ENCODE peak calls at places on chromosomes 7 and 10, in nine cellular contexts. Y is fibroblast of lung, H is GM06990, G is fibroblast of pulmonary artery, O is stomach, L is NB4, V is neural progenitor cell, R is MM.1S, F is body of pancreas. J is an unnamed sample.

GRCh38 chr7:3439333-3440030 is 138.4 kb downstream of the SDK1 start:
- DNase-seq in O (no peak), F (no peak), G (peak), H (no peak), V (no peak), Y (peak), L (no peak), R (no peak), J (peak)

GRCh38 chr10:70984986-70985719 is 96.8 kb upstream of the PCBD1 start:
- DNase-seq in V (no peak), R (no peak), O (no peak), G (no peak), Y (no peak), H (no peak), F (no peak), L (no peak), J (no peak)

GRCh38 chr10:110221721-110222261 is 14.4 kb downstream of the MXI1 start:
- DNase-seq in F (peak), G (peak), V (peak), L (peak), H (peak), Y (peak), O (peak), R (peak), J (peak)

GRCh38 chr7:143005632-143006260 is 21.2 kb downstream of the OR9A2 start:
- DNase-seq in G (no peak), O (no peak), L (no peak), F (no peak), H (no peak), V (no peak), Y (no peak), R (no peak), J (no peak)

GRCh38 chr7:139821349-139822115 is 7.5 kb upstream of the TBXAS1 start:
- DNase-seq in F (no peak), L (no peak), V (no peak), R (no peak), O (no peak), Y (no peak), G (no peak), H (no peak), J (no peak)

GRCh38 chr7:150515752-150516151 is 1.1 kb downstream of the GIMAP7 start:
- DNase-seq in V (no peak), R (no peak), F (no peak), O (no peak), G (no peak), H (no peak), Y (no peak), L (no peak), J (no peak)

GRCh38 chr7:25832926-25833325 is 319.1 kb upstream of the NFE2L3 start:
- DNase-seq in L (peak), O (no peak), G (no peak), V (no peak), H (no peak), R (no peak), Y (no peak), F (no peak), J (no peak)

GRCh38 chr10:75400769-75401568 is 595 bp downstream of the ZNF503 start:
- DNase-seq in F (peak), L (peak), R (peak), V (peak), Y (peak), H (peak), O (peak), G (peak), J (peak)

GRCh38 chr10:93461807-93462178 is 20.3 kb downstream of the MYOF start:
- DNase-seq in L (peak), G (peak), O (peak), V (no peak), F (no peak), Y (no peak), H (no peak), R (no peak), J (peak)

GRCh38 chr7:137096607-137097006 is 228.2 kb downstream of the CHRM2 start:
- DNase-seq in O (no peak), R (no peak), V (no peak), Y (peak), L (no peak), H (no peak), F (no peak), G (peak), J (peak)

GRCh38 chr10:75071164-75071489 is 40.3 kb upstream of the SAMD8 start:
- DNase-seq in G (peak), R (no peak), Y (peak), H (no peak), F (no peak), L (no peak), O (no peak), V (no peak), J (no peak)

GRCh38 chr7:148958061-148958460 is 70.2 kb downstream of the PDIA4 start:
- DNase-seq in F (no peak), V (no peak), Y (no peak), L (no peak), O (no peak), R (no peak), H (no peak), G (no peak), J (no peak)

GRCh38 chr7:40008218-40008815 is 58.3 kb downstream of the CDK13 start:
- DNase-seq in L (no peak), O (no peak), Y (peak), V (no peak), G (peak), R (no peak), H (no peak), F (no peak), J (peak)

GRCh38 chr7:151410405-151411390 is 860 bp upstream of the WDR86 start:
- DNase-seq in H (no peak), L (no peak), O (no peak), V (peak), R (no peak), G (no peak), Y (peak), F (no peak), J (no peak)

GRCh38 chr10:95168694-95169093 is 25.3 kb upstream of the ACSM6 start:
- DNase-seq in O (no peak), F (no peak), L (no peak), R (no peak), V (no peak), Y (no peak), G (no peak), H (no peak), J (no peak)

GRCh38 chr7:138892808-138893207 is 88.4 kb downstream of the KIAA1549 start:
- DNase-seq in H (no peak), Y (no peak), L (no peak), G (no peak), F (no peak), R (no peak), V (no peak), O (no peak), J (no peak)

GRCh38 chr7:95001815-95002561 is 94.6 kb downstream of the PPP1R9A start:
- DNase-seq in G (no peak), L (no peak), R (no peak), V (no peak), Y (no peak), O (no peak), F (no peak), H (no peak), J (no peak)

GRCh38 chr7:99102809-99103690 is 40.9 kb downstream of the SMURF1 start:
- DNase-seq in V (no peak), G (peak), F (no peak), R (no peak), Y (peak), H (peak), O (no peak), L (no peak), J (peak)

GRCh38 chr7:148699024-148699771 is 495 bp downstream of the CUL1 start:
- DNase-seq in H (peak), G (peak), L (peak), O (peak), R (peak), V (peak), F (peak), Y (peak), J (peak)

GRCh38 chr10:15856328-15857000 is 3.8 kb downstream of the MINDY3 start:
- DNase-seq in V (no peak), R (no peak), F (no peak), Y (no peak), L (no peak), H (no peak), G (no peak), O (no peak), J (no peak)

GRCh38 chr7:112495820-112496462 is 15.2 kb downstream of the LSMEM1 start:
- DNase-seq in Y (peak), L (peak), G (peak), R (peak), V (peak), F (peak), O (peak), H (no peak), J (peak)

GRCh38 chr7:73851410-73852338 is 9.3 kb upstream of the TMEM270 start:
- DNase-seq in L (peak), R (peak), G (peak), O (no peak), H (no peak), F (no peak), Y (peak), V (no peak), J (peak)

GRCh38 chr10:64041989-64042490 is 520.8 kb downstream of the REEP3 start:
- DNase-seq in H (peak), V (no peak), Y (no peak), R (no peak), O (no peak), F (no peak), G (no peak), L (no peak), J (no peak)

GRCh38 chr7:102264367-102264891 is 22.2 kb upstream of the SH2B2 start:
- DNase-seq in V (no peak), O (no peak), H (no peak), F (no peak), L (peak), R (no peak), G (peak), Y (peak), J (no peak)

GRCh38 chr10:93080350-93081046 is 6.8 kb downstream of the CYP26A1 start:
- DNase-seq in V (peak), L (peak), H (no peak), F (peak), Y (peak), G (peak), R (peak), O (peak), J (peak)

GRCh38 chr10:113612154-113612553 is 51.7 kb downstream of the NRAP start:
- DNase-seq in O (peak), L (no peak), F (peak), Y (no peak), H (no peak), R (no peak), V (no peak), G (no peak), J (no peak)

GRCh38 chr7:77413128-77413527 is 3.0 kb downstream of the GSAP start:
- DNase-seq in Y (no peak), F (peak), R (no peak), H (no peak), G (no peak), V (no peak), L (no peak), O (no peak), J (no peak)

GRCh38 chr10:10564081-10564480 is 453.6 kb upstream of the CELF2 start:
- DNase-seq in Y (peak), G (peak), H (no peak), F (no peak), O (no peak), V (peak), R (no peak), L (no peak), J (peak)

GRCh38 chr7:47088329-47089067 is 493.4 kb downstream of the TNS3 start:
- DNase-seq in H (peak), G (peak), Y (peak), L (peak), V (peak), F (peak), O (peak), R (peak), J (peak)

GRCh38 chr7:81457858-81458522 is 311.9 kb downstream of the HGF start:
- DNase-seq in F (no peak), O (no peak), G (peak), L (peak), R (peak), V (no peak), H (no peak), Y (peak), J (peak)

GRCh38 chr10:14397069-14397468 is 66.3 kb upstream of the FRMD4A start:
- DNase-seq in O (no peak), G (peak), R (no peak), V (no peak), H (no peak), Y (peak), F (peak), L (no peak), J (peak)

GRCh38 chr7:28072876-28073514 is 107.6 kb downstream of the JAZF1 start:
- DNase-seq in V (no peak), O (no peak), F (no peak), L (no peak), Y (no peak), G (no peak), H (no peak), R (no peak), J (no peak)

GRCh38 chr7:135911091-135911490 is 66.1 kb downstream of the MTPN start:
- DNase-seq in R (no peak), H (no peak), F (no peak), Y (peak), O (no peak), V (peak), G (no peak), L (no peak), J (peak)

GRCh38 chr10:69974551-69975155 is 78.0 kb upstream of the MACROH2A2 start:
- DNase-seq in G (no peak), R (no peak), F (no peak), V (no peak), Y (peak), H (no peak), O (no peak), L (no peak), J (peak)

GRCh38 chr7:39894904-39895303 is 55.2 kb upstream of the CDK13 start:
- DNase-seq in H (no peak), G (peak), V (no peak), F (no peak), Y (no peak), O (no peak), R (no peak), L (no peak), J (peak)

GRCh38 chr10:120634629-120635028 is 177.6 kb downstream of the PLPP4 start:
- DNase-seq in O (no peak), H (no peak), G (no peak), R (no peak), Y (no peak), V (peak), F (no peak), L (peak), J (no peak)
- TF ChIP-seq CTCF in O (no peak), H (peak), G (no peak), R (no peak), Y (no peak), V (peak), F (no peak), L (peak), J (no peak)

DNA sequence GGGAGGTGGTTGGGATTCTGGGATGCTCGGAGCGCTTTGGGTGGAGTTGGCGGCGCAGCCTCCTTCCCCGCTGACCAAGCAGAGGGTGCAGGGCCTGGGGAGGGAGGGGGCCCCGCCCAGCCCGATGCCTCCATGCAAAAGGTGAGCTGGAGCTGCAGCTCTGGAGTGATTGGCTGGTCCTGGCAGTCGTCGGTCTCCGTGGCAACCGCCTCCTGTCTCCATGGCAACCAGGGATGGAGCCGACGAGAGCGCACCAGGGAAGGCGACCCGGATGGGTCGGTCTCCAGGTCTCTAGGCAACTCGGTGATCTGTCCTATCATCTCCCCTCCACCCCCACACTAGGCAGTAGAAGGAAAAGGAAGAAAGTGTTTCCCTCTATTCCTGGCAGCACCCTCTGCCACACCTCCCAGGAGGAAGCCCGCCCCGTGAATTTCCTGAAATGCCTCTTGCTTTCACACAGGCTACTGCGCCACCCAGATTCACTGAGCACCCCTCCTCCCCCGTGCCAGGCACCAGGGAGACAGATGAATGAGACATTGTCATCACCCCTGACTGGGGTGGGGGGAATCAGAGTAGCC is 634 bp upstream of the NACAD start:
- DNase-seq in O (peak), L (peak), V (peak), R (no peak), Y (peak), G (peak), F (peak), H (peak), J (peak)
- H3K4me3 ChIP-seq in O (peak), L (no peak), V (peak), R (peak), Y (peak), G (peak), F (peak), H (peak), J (peak)

GRCh38 chr10:12717981-12718707 is 283.4 kb downstream of the CCDC3 start:
- DNase-seq in G (no peak), F (no peak), H (no peak), R (no peak), L (no peak), Y (peak), O (no peak), V (peak), J (peak)
- TF ChIP-seq CTCF in G (peak), F (no peak), H (no peak), R (no peak), L (no peak), Y (peak), O (no peak), V (peak), J (peak)

DNA sequence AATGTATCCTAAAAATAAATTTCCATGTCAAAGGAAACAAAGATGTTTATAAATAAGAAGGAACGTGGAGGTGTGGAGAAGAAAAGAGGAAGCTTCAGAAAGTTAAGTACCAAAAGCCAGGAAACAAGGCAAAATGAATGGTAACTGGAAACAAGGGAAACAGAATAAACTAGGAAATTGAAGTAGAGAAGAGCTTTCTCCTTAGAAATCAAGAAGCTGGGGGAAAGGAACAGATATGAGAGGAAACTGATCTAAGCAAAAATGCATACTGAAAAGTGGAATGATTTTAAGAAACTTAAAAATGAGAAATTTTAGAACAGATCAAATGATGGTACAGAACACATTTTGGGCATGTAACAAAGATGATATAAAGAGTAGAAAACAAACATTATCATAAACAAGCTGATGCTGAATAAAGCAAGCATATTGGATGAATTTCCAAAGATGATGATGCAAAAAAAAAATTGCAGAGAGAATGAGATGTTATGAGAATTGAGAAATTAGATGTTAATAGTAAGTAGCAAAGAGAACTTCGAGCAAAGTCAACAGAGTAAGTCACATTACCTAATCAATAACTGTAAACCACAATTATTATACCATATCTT is 1.9 kb downstream of the BRAF start:
- DNase-seq in R (no peak), G (no peak), L (no peak), F (no peak), H (no peak), O (no peak), Y (no peak), V (no peak), J (no peak)
- H3K4me3 ChIP-seq in R (no peak), G (peak), L (peak), F (no peak), H (peak), O (peak), Y (peak), V (peak), J (peak)

GRCh38 chr7:1794888-1795542 is 124.9 kb downstream of the ELFN1 start:
- DNase-seq in L (peak), O (no peak), R (no peak), Y (peak), V (no peak), F (no peak), G (peak), H (no peak), J (no peak)
- TF ChIP-seq CTCF in L (peak), O (no peak), R (peak), Y (peak), V (peak), F (no peak), G (peak), H (no peak), J (peak)

GRCh38 chr10:86632951-86633350 is 21.4 kb upstream of the OPN4 start:
- DNase-seq in Y (no peak), L (no peak), R (no peak), H (no peak), O (no peak), G (no peak), V (no peak), F (no peak), J (no peak)

GRCh38 chr10:86635402-86635801 is 18.9 kb upstream of the OPN4 start:
- DNase-seq in Y (peak), F (no peak), L (no peak), R (no peak), G (peak), H (no peak), O (no peak), V (no peak), J (peak)

GRCh38 chr10:86630079-86630478 is 24.3 kb upstream of the OPN4 start:
- DNase-seq in H (no peak), Y (peak), R (no peak), G (peak), F (no peak), L (no peak), V (no peak), O (no peak), J (peak)

GRCh38 chr10:86632009-86632800 is 22.1 kb upstream of the OPN4 start:
- DNase-seq in L (no peak), F (no peak), Y (peak), O (peak), V (peak), R (no peak), G (no peak), H (no peak), J (no peak)
- H3K4me3 ChIP-seq in L (no peak), F (no peak), Y (no peak), O (peak), V (peak), R (no peak), G (peak), H (no peak), J (peak)

GRCh38 chr10:61608255-61609040 is 54.3 kb upstream of the CABCOCO1 start:
- DNase-seq in V (no peak), L (no peak), H (no peak), G (peak), R (no peak), F (no peak), Y (peak), O (no peak), J (peak)

GRCh38 chr10:61609609-61610166 is 53.0 kb upstream of the CABCOCO1 start:
- DNase-seq in F (no peak), V (no peak), Y (no peak), O (no peak), H (no peak), G (no peak), L (no peak), R (no peak), J (no peak)

GRCh38 chr10:61612009-61612408 is 50.7 kb upstream of the CABCOCO1 start:
- DNase-seq in R (no peak), O (no peak), H (no peak), G (no peak), V (no peak), F (no peak), Y (no peak), L (no peak), J (no peak)

GRCh38 chr10:61605221-61605620 is 57.5 kb upstream of the CABCOCO1 start:
- DNase-seq in F (no peak), Y (no peak), R (no peak), G (no peak), H (no peak), O (no peak), L (no peak), V (no peak), J (no peak)

GRCh38 chr10:61606971-61607907 is 55.5 kb upstream of the CABCOCO1 start:
- DNase-seq in R (no peak), F (no peak), Y (peak), L (peak), V (no peak), G (no peak), O (no peak), H (no peak), J (peak)
- TF ChIP-seq CTCF in R (peak), F (peak), Y (peak), L (peak), V (peak), G (peak), O (peak), H (peak), J (peak)

GRCh38 chr7:128883622-128884549 is 21.2 kb downstream of the ATP6V1F start:
- DNase-seq in V (peak), F (peak), H (peak), O (peak), L (peak), G (peak), R (peak), Y (peak), J (peak)
- H3K4me3 ChIP-seq in V (no peak), F (no peak), H (peak), O (no peak), L (no peak), G (no peak), R (peak), Y (no peak), J (no peak)

J was measured in fibroblast of the aortic adventitia.